ENCODE peak calls at places on chromosomes 16 and 17, in six cellular contexts. C, S, G, X, L and U are unnamed samples.
A peak's percentile ranks its signal among the peaks of the same experiment; 100 is the strongest.

GRCh38 chr17:17445925-17446665 is 30.7 kb upstream of the MED9 start:
- DNase-seq in C (peak; percentile 99), S (no peak), G (no peak), X (peak; percentile 43), L (peak; percentile 98), U (peak; percentile 67)

GRCh38 chr17:65638221-65638940 is 76.9 kb upstream of the AXIN2 start:
- DNase-seq in C (no peak), S (peak; percentile 30), G (no peak), X (no peak), L (no peak), U (no peak)

GRCh38 chr17:62653831-62654829 is 26.7 kb downstream of the MRC2 start:
- DNase-seq in C (no peak), S (no peak), G (no peak), X (no peak), L (no peak), U (no peak)

GRCh38 chr16:30715777-30716445 is 16.9 kb downstream of the SRCAP start:
- DNase-seq in C (peak; percentile 25), S (no peak), G (no peak), X (no peak), L (no peak), U (peak; percentile 30)

GRCh38 chr16:68790130-68790761 is 53.1 kb upstream of the TANGO6 start:
- DNase-seq in C (peak; percentile 85), S (peak; percentile 81), G (no peak), X (no peak), L (no peak), U (peak; percentile 78)

GRCh38 chr17:356671-357434 is 4.2 kb upstream of the RPH3AL start:
- DNase-seq in C (no peak), S (no peak), G (no peak), X (no peak), L (no peak), U (no peak)

GRCh38 chr17:42018988-42019387 is 902 bp upstream of the NKIRAS2 start:
- DNase-seq in C (no peak), S (no peak), G (no peak), X (no peak), L (no peak), U (no peak)

GRCh38 chr17:9044796-9045470 is 23.6 kb downstream of the NTN1 start:
- DNase-seq in C (peak; percentile 8), S (no peak), G (no peak), X (no peak), L (no peak), U (no peak)

GRCh38 chr17:8718001-8718563 is 26.6 kb downstream of the CCDC42 start:
- DNase-seq in C (no peak), S (no peak), G (no peak), X (no peak), L (no peak), U (no peak)

GRCh38 chr17:80034654-80034976 is 1.1 kb downstream of the TBC1D16 start:
- DNase-seq in C (no peak), S (no peak), G (no peak), X (no peak), L (no peak), U (no peak)

GRCh38 chr16:84581161-84581560 is 36.7 kb downstream of the COTL1 start:
- DNase-seq in C (no peak), S (no peak), G (no peak), X (no peak), L (no peak), U (no peak)

GRCh38 chr16:84585472-84585871 is 32.4 kb downstream of the COTL1 start:
- DNase-seq in C (no peak), S (no peak), G (no peak), X (no peak), L (no peak), U (no peak)

GRCh38 chr16:84583995-84584394 is 33.9 kb downstream of the COTL1 start:
- DNase-seq in C (no peak), S (no peak), G (no peak), X (no peak), L (no peak), U (no peak)

GRCh38 chr16:84584678-84585077 is 33.2 kb downstream of the COTL1 start:
- DNase-seq in C (no peak), S (no peak), G (no peak), X (no peak), L (no peak), U (no peak)

DNA sequence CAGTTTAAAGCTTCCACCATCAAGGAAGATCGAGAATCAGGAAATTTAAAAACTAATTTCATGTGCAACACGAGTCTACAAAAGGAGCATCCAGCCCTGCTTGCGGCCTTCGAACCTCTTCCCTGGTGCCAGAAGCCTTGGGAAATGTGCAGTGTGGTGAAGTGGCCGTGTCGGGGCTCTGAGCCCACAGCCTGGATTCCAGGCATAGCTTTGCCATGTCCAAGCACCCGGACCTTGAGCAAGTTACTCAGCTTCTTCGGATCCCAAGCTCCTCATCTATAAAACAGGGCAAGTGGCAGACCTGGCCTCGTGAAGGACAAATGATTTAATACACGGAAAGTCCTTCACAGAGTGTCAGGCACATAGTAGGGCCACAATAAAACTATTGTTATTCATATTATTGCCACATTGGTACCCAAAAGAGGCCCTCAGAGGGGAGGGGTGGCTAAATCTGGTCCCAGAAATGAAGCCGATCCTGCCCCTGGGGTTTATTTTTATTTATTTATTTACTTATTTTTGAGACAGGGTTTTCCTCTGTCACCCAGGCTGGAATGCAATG is 34.8 kb downstream of the COTL1 start:
- DNase-seq in C (no peak), S (no peak), G (no peak), X (no peak), L (no peak), U (no peak)
- TF ChIP-seq CTCF in C (no peak), S (no peak), G (no peak), X (no peak), L (no peak), U (no peak)

GRCh38 chr17:33712120-33712519 is 419.0 kb upstream of the ASIC2 start:
- DNase-seq in C (no peak), S (no peak), G (no peak), X (no peak), L (no peak), U (no peak)
- TF ChIP-seq CTCF in C (no peak), S (no peak), G (no peak), X (no peak), L (peak; percentile 49), U (no peak)

GRCh38 chr16:14329727-14330363 is 258.7 kb downstream of the MRTFB start:
- DNase-seq in C (no peak), S (no peak), G (no peak), X (no peak), L (no peak), U (no peak)
- TF ChIP-seq CTCF in C (no peak), S (no peak), G (no peak), X (no peak), L (no peak), U (no peak)

GRCh38 chr16:85418978-85419491 is 194.1 kb upstream of the GSE1 start:
- DNase-seq in C (no peak), S (no peak), G (peak; percentile 7), X (no peak), L (no peak), U (no peak)
- TF ChIP-seq CTCF in C (peak; percentile 21), S (peak; percentile 16), G (no peak), X (no peak), L (peak; percentile 46), U (no peak)

GRCh38 chr16:75265911-75266701 is 14.7 kb upstream of the BCAR1 start:
- DNase-seq in C (peak; percentile 71), S (no peak), G (peak; percentile 93), X (no peak), L (no peak), U (peak; percentile 65)
- TF ChIP-seq CTCF in C (no peak), S (no peak), G (no peak), X (no peak), L (no peak), U (no peak)

GRCh38 chr16:90020260-90020837 is 1.1 kb upstream of the DBNDD1 start:
- DNase-seq in C (no peak), S (no peak), G (no peak), X (no peak), L (no peak), U (peak; percentile 11)

GRCh38 chr16:90019543-90020259 is 445 bp upstream of the DBNDD1 start:
- DNase-seq in C (peak; percentile 44), S (peak; percentile 12), G (peak; percentile 65), X (no peak), L (no peak), U (peak; percentile 34)

GRCh38 chr16:90020838-90021382 is 1.7 kb upstream of the DBNDD1 start:
- DNase-seq in C (peak; percentile 12), S (no peak), G (no peak), X (no peak), L (no peak), U (peak; percentile 17)

GRCh38 chr16:90023078-90023447 is 3.8 kb upstream of the DBNDD1 start:
- DNase-seq in C (no peak), S (no peak), G (no peak), X (no peak), L (no peak), U (no peak)

GRCh38 chr16:90022209-90023077 is 3.2 kb upstream of the DBNDD1 start:
- DNase-seq in C (peak; percentile 87), S (peak; percentile 38), G (peak; percentile 96), X (peak; percentile 82), L (peak; percentile 39), U (peak; percentile 87)
- TF ChIP-seq CTCF in C (no peak), S (no peak), G (no peak), X (no peak), L (no peak), U (no peak)

GRCh38 chr16:4474192-4474961 is at the start of gene NMRAL1:
- DNase-seq in C (peak; percentile 91), S (peak; percentile 66), G (peak; percentile 88), X (peak; percentile 93), L (no peak), U (peak; percentile 94)

GRCh38 chr16:4471869-4472268 is 2.6 kb downstream of the NMRAL1 start:
- DNase-seq in C (no peak), S (no peak), G (no peak), X (no peak), L (no peak), U (no peak)

GRCh38 chr16:4477966-4478365 is 1.8 kb downstream of the HMOX2 start:
- DNase-seq in C (peak; percentile 46), S (no peak), G (peak; percentile 56), X (no peak), L (no peak), U (peak; percentile 73)

GRCh38 chr16:4472880-4473279 is 1.5 kb downstream of the NMRAL1 start:
- DNase-seq in C (no peak), S (no peak), G (no peak), X (no peak), L (no peak), U (no peak)

GRCh38 chr16:4475880-4476790 is at the start of gene HMOX2:
- DNase-seq in C (peak; percentile 93), S (peak; percentile 71), G (peak; percentile 95), X (peak; percentile 92), L (peak; percentile 85), U (peak; percentile 92)
- TF ChIP-seq CTCF in C (peak; percentile 28), S (peak; percentile 38), G (no peak), X (no peak), L (no peak), U (peak; percentile 41)